ENCODE peak calls at places on chromosomes 12 and 14, in ten cellular contexts. One of them, this sample, is unnamed.

GRCh38 chr14:69107407-69108003 is 45.4 kb downstream of the DCAF5 start:
- DNase-seq in heart right ventricle: peak; percentile 61
- DNase-seq in neuronal stem cell: no peak
- DNase-seq in GM06990: no peak
- DNase-seq in AG10803: peak; percentile 62
- DNase-seq in astrocyte: peak; percentile 41
- DNase-seq in coronary artery: no peak
- DNase-seq in cardiac muscle cell: peak; percentile 82
- DNase-seq in stomach: peak; percentile 36
- DNase-seq in A549: peak; percentile 55
- DNase-seq in this sample: peak; percentile 50

GRCh38 chr12:114904254-114905003 is 220.5 kb upstream of the TBX3 start:
- DNase-seq in coronary artery: no peak
- DNase-seq in GM06990: no peak
- DNase-seq in stomach: no peak
- DNase-seq in astrocyte: peak; percentile 61
- DNase-seq in cardiac muscle cell: no peak
- DNase-seq in neuronal stem cell: no peak
- DNase-seq in A549: no peak
- DNase-seq in AG10803: peak; percentile 67
- DNase-seq in heart right ventricle: no peak
- DNase-seq in this sample: no peak

GRCh38 chr14:52862652-52863338 is 71.4 kb upstream of the GNPNAT1 start:
- DNase-seq in A549: no peak
- DNase-seq in cardiac muscle cell: no peak
- DNase-seq in GM06990: no peak
- DNase-seq in coronary artery: no peak
- DNase-seq in AG10803: peak; percentile 79
- DNase-seq in stomach: no peak
- DNase-seq in heart right ventricle: no peak
- DNase-seq in neuronal stem cell: no peak
- DNase-seq in astrocyte: peak; percentile 79
- DNase-seq in this sample: no peak

GRCh38 chr12:109716512-109717389 is 3.1 kb downstream of the FAM222A start:
- DNase-seq in GM06990: no peak
- DNase-seq in A549: no peak
- DNase-seq in heart right ventricle: peak; percentile 36
- DNase-seq in neuronal stem cell: no peak
- DNase-seq in stomach: no peak
- DNase-seq in astrocyte: no peak
- DNase-seq in cardiac muscle cell: peak; percentile 41
- DNase-seq in coronary artery: no peak
- DNase-seq in AG10803: peak; percentile 62
- DNase-seq in this sample: no peak

GRCh38 chr12:50589650-50590435 is 85.1 kb downstream of the DIP2B start:
- DNase-seq in GM06990: no peak
- DNase-seq in neuronal stem cell: no peak
- DNase-seq in coronary artery: no peak
- DNase-seq in cardiac muscle cell: no peak
- DNase-seq in stomach: no peak
- DNase-seq in heart right ventricle: no peak
- DNase-seq in astrocyte: peak; percentile 98
- DNase-seq in A549: no peak
- DNase-seq in AG10803: peak; percentile 80
- DNase-seq in this sample: no peak

GRCh38 chr14:73770977-73771847 is 57.0 kb upstream of the PNMA1 start:
- DNase-seq in cardiac muscle cell: no peak
- DNase-seq in stomach: no peak
- DNase-seq in coronary artery: no peak
- DNase-seq in AG10803: no peak
- DNase-seq in GM06990: no peak
- DNase-seq in heart right ventricle: no peak
- DNase-seq in A549: no peak
- DNase-seq in astrocyte: no peak
- DNase-seq in neuronal stem cell: no peak
- DNase-seq in this sample: no peak

GRCh38 chr14:64279719-64280668 is 14.2 kb downstream of the ESR2 start:
- DNase-seq in heart right ventricle: no peak
- DNase-seq in A549: no peak
- DNase-seq in GM06990: no peak
- DNase-seq in AG10803: no peak
- DNase-seq in astrocyte: peak; percentile 33
- DNase-seq in coronary artery: no peak
- DNase-seq in neuronal stem cell: no peak
- DNase-seq in cardiac muscle cell: no peak
- DNase-seq in stomach: peak; percentile 28
- DNase-seq in this sample: no peak

GRCh38 chr12:40515041-40515825 is 177.0 kb upstream of the CNTN1 start:
- DNase-seq in astrocyte: peak; percentile 0
- DNase-seq in A549: no peak
- DNase-seq in AG10803: peak; percentile 30
- DNase-seq in neuronal stem cell: no peak
- DNase-seq in stomach: no peak
- DNase-seq in heart right ventricle: no peak
- DNase-seq in cardiac muscle cell: no peak
- DNase-seq in coronary artery: no peak
- DNase-seq in GM06990: peak; percentile 40
- DNase-seq in this sample: no peak

GRCh38 chr12:96500686-96501085 is 11.3 kb downstream of the CFAP54 start:
- DNase-seq in AG10803: peak; percentile 37
- DNase-seq in coronary artery: no peak
- DNase-seq in cardiac muscle cell: no peak
- DNase-seq in astrocyte: no peak
- DNase-seq in heart right ventricle: no peak
- DNase-seq in stomach: no peak
- DNase-seq in A549: no peak
- DNase-seq in neuronal stem cell: no peak
- DNase-seq in GM06990: no peak
- DNase-seq in this sample: no peak

GRCh38 chr14:105283899-105284298 is 16.9 kb downstream of the BRF1 start:
- DNase-seq in A549: no peak
- DNase-seq in coronary artery: no peak
- DNase-seq in neuronal stem cell: no peak
- DNase-seq in AG10803: no peak
- DNase-seq in heart right ventricle: no peak
- DNase-seq in cardiac muscle cell: no peak
- DNase-seq in GM06990: no peak
- DNase-seq in astrocyte: no peak
- DNase-seq in stomach: no peak
- DNase-seq in this sample: no peak
- H3K4me3 ChIP-seq in A549: no peak overlapping the region
- H3K4me3 ChIP-seq in coronary artery: no peak overlapping the region
- H3K4me3 ChIP-seq in neuronal stem cell: no peak overlapping the region
- H3K4me3 ChIP-seq in AG10803: no peak overlapping the region
- H3K4me3 ChIP-seq in heart right ventricle: no peak overlapping the region
- H3K4me3 ChIP-seq in cardiac muscle cell: no peak overlapping the region
- H3K4me3 ChIP-seq in GM06990: no peak overlapping the region
- H3K4me3 ChIP-seq in astrocyte: no peak overlapping the region
- H3K4me3 ChIP-seq in stomach: no peak overlapping the region
- H3K4me3 ChIP-seq in this sample: no peak overlapping the region

GRCh38 chr12:121932176-121932536 is 13.8 kb downstream of the CFAP251 start:
- DNase-seq in stomach: no peak
- DNase-seq in coronary artery: no peak
- DNase-seq in neuronal stem cell: no peak
- DNase-seq in AG10803: no peak
- DNase-seq in cardiac muscle cell: no peak
- DNase-seq in astrocyte: no peak
- DNase-seq in A549: no peak
- DNase-seq in GM06990: no peak
- DNase-seq in heart right ventricle: no peak
- DNase-seq in this sample: no peak

GRCh38 chr12:121926874-121927706 is 8.7 kb downstream of the CFAP251 start:
- DNase-seq in AG10803: no peak
- DNase-seq in stomach: no peak
- DNase-seq in A549: no peak
- DNase-seq in heart right ventricle: no peak
- DNase-seq in cardiac muscle cell: no peak
- DNase-seq in neuronal stem cell: no peak
- DNase-seq in GM06990: peak; percentile 41
- DNase-seq in coronary artery: no peak
- DNase-seq in astrocyte: no peak
- DNase-seq in this sample: no peak

GRCh38 chr12:121930862-121931261 is 12.5 kb downstream of the CFAP251 start:
- DNase-seq in astrocyte: no peak
- DNase-seq in GM06990: no peak
- DNase-seq in stomach: no peak
- DNase-seq in neuronal stem cell: no peak
- DNase-seq in heart right ventricle: no peak
- DNase-seq in AG10803: no peak
- DNase-seq in coronary artery: no peak
- DNase-seq in A549: no peak
- DNase-seq in cardiac muscle cell: no peak
- DNase-seq in this sample: no peak

GRCh38 chr12:121925361-121925725 is 7.0 kb downstream of the CFAP251 start:
- DNase-seq in stomach: no peak
- DNase-seq in GM06990: no peak
- DNase-seq in neuronal stem cell: no peak
- DNase-seq in A549: no peak
- DNase-seq in astrocyte: peak; percentile 86
- DNase-seq in AG10803: peak; percentile 88
- DNase-seq in coronary artery: no peak
- DNase-seq in heart right ventricle: no peak
- DNase-seq in cardiac muscle cell: no peak
- DNase-seq in this sample: no peak

DNA sequence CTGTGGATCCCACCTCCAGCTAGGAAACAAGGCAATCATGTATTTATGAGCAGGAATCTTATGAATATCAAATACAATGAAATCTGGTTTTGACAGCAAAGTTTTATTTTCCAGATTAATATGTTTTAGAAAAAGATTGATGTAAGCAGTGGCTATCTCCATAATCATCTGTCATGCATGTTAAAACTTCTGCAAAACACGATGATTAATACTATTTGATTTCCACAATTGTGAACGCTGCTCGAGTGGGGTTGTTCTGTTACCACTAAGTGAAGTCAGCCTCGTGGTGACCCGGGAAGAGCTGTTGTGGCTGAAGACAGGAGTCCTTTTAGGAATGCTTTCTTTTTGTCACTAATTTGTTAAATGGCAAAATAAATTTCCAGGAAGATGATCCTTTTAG is 9.4 kb downstream of the CFAP251 start:
- DNase-seq in cardiac muscle cell: no peak
- DNase-seq in A549: no peak
- DNase-seq in astrocyte: peak; percentile 27
- DNase-seq in heart right ventricle: no peak
- DNase-seq in stomach: no peak
- DNase-seq in coronary artery: no peak
- DNase-seq in GM06990: no peak
- DNase-seq in AG10803: no peak
- DNase-seq in neuronal stem cell: no peak
- DNase-seq in this sample: no peak
- H3K4me3 ChIP-seq in cardiac muscle cell: no peak overlapping the region
- H3K4me3 ChIP-seq in A549: no peak overlapping the region
- H3K4me3 ChIP-seq in astrocyte: no peak overlapping the region
- H3K4me3 ChIP-seq in heart right ventricle: no peak overlapping the region
- H3K4me3 ChIP-seq in stomach: no peak overlapping the region
- H3K4me3 ChIP-seq in coronary artery: no peak overlapping the region
- H3K4me3 ChIP-seq in GM06990: no peak overlapping the region
- H3K4me3 ChIP-seq in AG10803: no peak overlapping the region
- H3K4me3 ChIP-seq in neuronal stem cell: no peak overlapping the region
- H3K4me3 ChIP-seq in this sample: no peak overlapping the region

GRCh38 chr14:91503000-91503504 is 7.1 kb downstream of the PPP4R3A start:
- DNase-seq in AG10803: no peak
- DNase-seq in astrocyte: no peak
- DNase-seq in coronary artery: no peak
- DNase-seq in neuronal stem cell: no peak
- DNase-seq in cardiac muscle cell: no peak
- DNase-seq in A549: no peak
- DNase-seq in heart right ventricle: no peak
- DNase-seq in GM06990: no peak
- DNase-seq in stomach: no peak
- DNase-seq in this sample: no peak

GRCh38 chr14:91509083-91509877 is 830 bp downstream of the PPP4R3A start:
- DNase-seq in neuronal stem cell: no peak
- DNase-seq in heart right ventricle: peak; percentile 20
- DNase-seq in astrocyte: no peak
- DNase-seq in cardiac muscle cell: peak; percentile 63
- DNase-seq in coronary artery: peak; percentile 78
- DNase-seq in GM06990: peak; percentile 61
- DNase-seq in stomach: peak; percentile 39
- DNase-seq in A549: peak; percentile 27
- DNase-seq in AG10803: peak; percentile 16
- DNase-seq in this sample: peak; percentile 56

GRCh38 chr14:91509878-91510170 is 286 bp downstream of the PPP4R3A start:
- DNase-seq in astrocyte: no peak
- DNase-seq in coronary artery: no peak
- DNase-seq in A549: no peak
- DNase-seq in neuronal stem cell: no peak
- DNase-seq in cardiac muscle cell: no peak
- DNase-seq in GM06990: no peak
- DNase-seq in heart right ventricle: no peak
- DNase-seq in AG10803: no peak
- DNase-seq in stomach: no peak
- DNase-seq in this sample: no peak

GRCh38 chr14:91508105-91508504 is 2.0 kb downstream of the PPP4R3A start:
- DNase-seq in coronary artery: no peak
- DNase-seq in GM06990: no peak
- DNase-seq in astrocyte: no peak
- DNase-seq in AG10803: no peak
- DNase-seq in cardiac muscle cell: no peak
- DNase-seq in heart right ventricle: no peak
- DNase-seq in A549: no peak
- DNase-seq in neuronal stem cell: no peak
- DNase-seq in stomach: no peak
- DNase-seq in this sample: no peak

GRCh38 chr14:91506226-91506625 is 3.9 kb downstream of the PPP4R3A start:
- DNase-seq in GM06990: no peak
- DNase-seq in AG10803: no peak
- DNase-seq in astrocyte: no peak
- DNase-seq in cardiac muscle cell: no peak
- DNase-seq in heart right ventricle: no peak
- DNase-seq in coronary artery: no peak
- DNase-seq in A549: no peak
- DNase-seq in stomach: no peak
- DNase-seq in neuronal stem cell: no peak
- DNase-seq in this sample: no peak
- H3K4me3 ChIP-seq in GM06990: no peak overlapping the region
- H3K4me3 ChIP-seq in AG10803: no peak overlapping the region
- H3K4me3 ChIP-seq in astrocyte: no peak overlapping the region
- H3K4me3 ChIP-seq in cardiac muscle cell: no peak overlapping the region
- H3K4me3 ChIP-seq in heart right ventricle: no peak overlapping the region
- H3K4me3 ChIP-seq in coronary artery: peak overlapping the region; percentile 35
- H3K4me3 ChIP-seq in A549: no peak overlapping the region
- H3K4me3 ChIP-seq in stomach: peak overlapping the region; percentile 26
- H3K4me3 ChIP-seq in neuronal stem cell: peak overlapping the region; percentile 41
- H3K4me3 ChIP-seq in this sample: no peak overlapping the region

DNA sequence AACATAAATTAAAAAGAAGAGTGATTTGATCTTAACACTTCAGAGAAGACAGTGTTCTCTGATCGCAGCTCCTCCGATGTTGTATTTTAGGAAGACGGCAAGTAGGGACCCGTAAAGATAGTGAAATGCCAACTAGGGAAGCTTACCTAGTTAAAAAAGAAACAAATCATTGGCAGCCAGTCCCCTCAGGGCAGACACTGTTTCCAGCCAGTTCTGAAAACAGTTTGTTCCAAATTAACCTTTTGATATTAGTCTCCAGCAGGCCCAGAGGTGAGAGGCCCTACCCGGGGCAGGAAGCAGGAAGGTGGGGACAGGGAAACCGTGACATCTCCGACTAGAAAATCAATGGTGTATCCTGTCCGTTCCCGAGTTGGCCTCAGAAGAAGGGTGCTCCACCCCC is 56.0 kb downstream of the KSR2 start:
- DNase-seq in AG10803: no peak
- DNase-seq in neuronal stem cell: no peak
- DNase-seq in cardiac muscle cell: no peak
- DNase-seq in GM06990: no peak
- DNase-seq in heart right ventricle: no peak
- DNase-seq in A549: no peak
- DNase-seq in astrocyte: no peak
- DNase-seq in coronary artery: no peak
- DNase-seq in stomach: no peak
- DNase-seq in this sample: no peak
- H3K4me3 ChIP-seq in AG10803: no peak overlapping the region
- H3K4me3 ChIP-seq in neuronal stem cell: no peak overlapping the region
- H3K4me3 ChIP-seq in cardiac muscle cell: no peak overlapping the region
- H3K4me3 ChIP-seq in GM06990: no peak overlapping the region
- H3K4me3 ChIP-seq in heart right ventricle: no peak overlapping the region
- H3K4me3 ChIP-seq in A549: no peak overlapping the region
- H3K4me3 ChIP-seq in astrocyte: no peak overlapping the region
- H3K4me3 ChIP-seq in coronary artery: no peak overlapping the region
- H3K4me3 ChIP-seq in stomach: no peak overlapping the region
- H3K4me3 ChIP-seq in this sample: no peak overlapping the region

This sample was measured in Caco-2.